ENCODE peak calls at places on chromosomes 5 and 9, in five cellular contexts. M is hepatocyte, O is heart left ventricle, D is fibroblast of lung, Y is H9. Q is an unnamed sample. For H3K4me1, the result is how much of the 10 kb centered on the place peaks cover.

GRCh38 chr5:36889264-36889663 is 12.7 kb downstream of the NIPBL start:
- DNase-seq in M (no peak), O (no peak), D (no peak), Y (no peak), Q (peak)

GRCh38 chr5:32859211-32859641 is 148.1 kb downstream of the NPR3 start:
- DNase-seq in M (no peak), O (no peak), D (peak), Y (no peak), Q (no peak)

GRCh38 chr5:172902497-172903472 is 56.4 kb upstream of the RPL26L1 start:
- DNase-seq in M (peak), O (peak), D (peak), Y (peak), Q (peak)

GRCh38 chr5:169162407-169162806 is 138.5 kb downstream of the SLIT3 start:
- DNase-seq in M (no peak), O (no peak), D (peak), Y (no peak), Q (no peak)

GRCh38 chr5:171336486-171337206 is 27.6 kb downstream of the TLX3 start:
- DNase-seq in M (peak), O (no peak), D (peak), Y (no peak), Q (peak)

GRCh38 chr9:134053401-134053871 is 14.4 kb downstream of the BRD3 start:
- DNase-seq in M (no peak), O (no peak), D (no peak), Y (no peak), Q (peak)

GRCh38 chr5:52283221-52283620 is 504.5 kb upstream of the ITGA1 start:
- DNase-seq in M (peak), O (no peak), D (no peak), Y (no peak), Q (no peak)

GRCh38 chr5:142063878-142064331 is 44.7 kb upstream of the NDFIP1 start:
- DNase-seq in M (peak), O (peak), D (peak), Y (peak), Q (peak)

GRCh38 chr9:112041536-112042243 is 133.4 kb downstream of the SUSD1 start:
- DNase-seq in M (peak), O (peak), D (peak), Y (peak), Q (peak)

GRCh38 chr5:96493189-96493790 is 60.2 kb upstream of the PCSK1 start:
- DNase-seq in M (no peak), O (no peak), D (no peak), Y (no peak), Q (peak)

GRCh38 chr5:168712280-168712924 is 133.2 kb upstream of the PANK3 start:
- DNase-seq in M (peak), O (no peak), D (peak), Y (no peak), Q (peak)

GRCh38 chr9:5876711-5877110 is 14.0 kb upstream of the MLANA start:
- DNase-seq in M (no peak), O (no peak), D (no peak), Y (peak), Q (peak)

GRCh38 chr5:36590513-36591286 is 15.7 kb upstream of the SLC1A3 start:
- DNase-seq in M (no peak), O (no peak), D (no peak), Y (no peak), Q (no peak)

GRCh38 chr5:125463441-125464092 is 717.1 kb upstream of the ZNF608 start:
- DNase-seq in M (no peak), O (no peak), D (peak), Y (no peak), Q (peak)

GRCh38 chr5:177402271-177403043 is 2.0 kb upstream of the PFN3 start:
- DNase-seq in M (peak), O (no peak), D (peak), Y (peak), Q (peak)

GRCh38 chr5:179180061-179180460 is 119.9 kb downstream of the ZNF354C start:
- DNase-seq in M (no peak), O (no peak), D (no peak), Y (no peak), Q (peak)

GRCh38 chr9:6040077-6040476 is 24.7 kb upstream of the RANBP6 start:
- DNase-seq in M (no peak), O (no peak), D (no peak), Y (no peak), Q (no peak)

GRCh38 chr5:1411099-1411498 is 34.1 kb downstream of the SLC6A3 start:
- DNase-seq in M (no peak), O (peak), D (no peak), Y (no peak), Q (no peak)

GRCh38 chr5:1412621-1413020 is 32.6 kb downstream of the SLC6A3 start:
- DNase-seq in M (no peak), O (peak), D (no peak), Y (no peak), Q (no peak)

GRCh38 chr5:1412163-1412562 is 33.1 kb downstream of the SLC6A3 start:
- DNase-seq in M (no peak), O (peak), D (no peak), Y (no peak), Q (no peak)

GRCh38 chr5:1409386-1410110 is 35.7 kb downstream of the SLC6A3 start:
- DNase-seq in M (peak), O (peak), D (peak), Y (peak), Q (peak)

DNA sequence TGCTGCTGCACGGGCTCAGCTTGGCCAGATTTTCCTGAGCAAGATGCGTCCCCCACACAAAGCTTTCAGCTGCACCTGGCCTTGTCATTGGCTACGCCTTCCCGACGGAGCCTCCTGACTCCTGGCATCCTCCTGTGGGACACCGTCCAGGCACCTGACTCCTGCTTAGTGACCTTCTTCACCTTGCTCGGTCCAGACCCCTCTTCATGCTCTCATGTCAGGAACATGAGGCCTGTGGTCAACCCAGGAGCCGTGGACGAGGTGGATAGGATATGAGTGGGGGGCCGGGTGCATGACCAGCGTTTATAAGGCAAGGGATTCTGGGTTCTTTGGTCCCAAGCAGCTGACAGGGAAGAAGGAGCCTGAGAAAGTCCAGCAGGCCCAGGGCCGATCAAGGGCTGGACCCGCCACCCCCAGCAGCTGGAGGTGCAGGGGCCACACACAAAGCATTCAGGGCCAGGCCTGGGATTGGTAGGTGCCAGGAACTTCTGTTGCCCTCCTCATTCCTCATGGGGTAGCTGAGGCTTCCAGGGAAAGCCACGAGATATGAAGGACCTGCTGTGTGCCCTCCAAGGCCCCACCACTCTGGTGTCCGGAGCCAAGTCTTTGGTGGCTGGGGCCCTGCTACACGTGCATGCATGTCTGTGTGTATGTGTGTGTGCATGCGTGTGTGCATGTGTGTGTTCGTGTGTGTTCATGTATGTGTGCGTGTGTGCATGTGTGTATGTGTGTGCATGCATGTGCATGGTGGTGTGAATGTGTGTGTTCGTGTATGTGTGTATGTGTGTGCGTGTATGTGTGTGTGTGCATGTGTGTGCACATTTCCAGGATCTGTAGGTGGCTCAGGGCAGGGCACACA is 34.9 kb downstream of the SLC6A3 start:
- DNase-seq in M (no peak), O (peak), D (no peak), Y (no peak), Q (no peak)
- H3K4me1 ChIP-seq in M (under half), O (under half), D (under half), Y (under half), Q (under half)

DNA sequence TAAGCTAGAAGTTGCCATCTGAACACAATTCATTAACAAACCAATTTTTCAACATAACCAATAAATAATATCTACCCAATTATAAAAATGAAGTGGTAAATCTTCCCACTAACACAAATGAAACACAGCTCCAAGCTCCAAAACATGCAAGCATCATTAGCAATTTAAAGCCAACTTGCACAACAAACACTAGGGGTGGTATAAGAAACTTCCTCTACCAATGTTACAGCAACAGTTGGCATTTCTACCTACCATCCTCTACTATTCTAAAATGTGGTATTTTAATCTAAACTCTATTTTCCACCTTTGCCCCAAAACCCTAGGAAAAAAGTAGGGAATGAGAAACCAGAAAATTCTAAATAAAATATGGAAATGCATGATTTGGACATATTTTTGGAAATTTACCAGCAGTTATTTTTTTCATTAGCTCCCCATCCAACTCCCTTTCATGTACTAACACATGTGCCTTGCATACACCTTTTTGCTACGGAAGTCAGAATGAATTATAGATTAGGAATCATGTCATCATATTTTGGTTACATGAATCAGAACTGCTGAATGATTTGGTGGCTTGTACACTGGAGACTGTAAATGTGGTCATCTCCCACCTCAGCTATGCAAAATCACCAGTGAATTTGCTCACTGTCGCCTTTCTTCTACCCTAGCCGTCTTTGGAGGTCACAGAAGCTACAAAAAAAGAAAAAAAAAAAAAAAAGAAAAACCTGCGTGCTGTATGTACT is 4.1 kb downstream of the NR6A1 start:
- DNase-seq in M (no peak), O (no peak), D (no peak), Y (no peak), Q (peak)
- TF ChIP-seq CTCF in M (no peak), O (no peak), D (no peak), Y (peak), Q (peak)

DNA sequence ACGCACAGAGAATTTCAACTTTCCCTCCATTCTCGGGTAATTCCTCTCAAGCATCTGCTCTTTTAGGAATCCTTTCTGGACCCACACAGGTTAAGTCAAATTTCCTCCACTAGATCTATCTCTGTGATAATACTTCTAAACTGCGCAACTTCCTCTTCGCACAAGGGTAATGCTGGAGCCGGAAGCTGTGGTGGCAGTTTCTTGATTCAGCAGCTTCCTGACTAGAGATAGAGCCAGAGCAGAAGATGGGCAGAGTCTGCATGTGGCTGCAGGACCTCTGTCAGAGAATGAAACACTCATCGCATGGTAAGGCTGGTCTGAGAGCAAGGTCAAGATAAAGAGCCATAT is 11.1 kb upstream of the CDC42SE2 start:
- DNase-seq in M (no peak), O (peak), D (no peak), Y (no peak), Q (no peak)
- H3K4me1 ChIP-seq in M (under half), O (under half), D (under half), Y (under half), Q (under half)

GRCh38 chr9:110337727-110338522 is at the start of gene TXNDC8:
- DNase-seq in M (no peak), O (no peak), D (peak), Y (no peak), Q (peak)

GRCh38 chr9:110334871-110335270 is 2.8 kb downstream of the TXNDC8 start:
- DNase-seq in M (no peak), O (no peak), D (no peak), Y (no peak), Q (no peak)

GRCh38 chr9:110343537-110343936 is 5.9 kb upstream of the TXNDC8 start:
- DNase-seq in M (no peak), O (no peak), D (no peak), Y (no peak), Q (no peak)

GRCh38 chr9:110340306-110340705 is 2.6 kb upstream of the TXNDC8 start:
- DNase-seq in M (no peak), O (no peak), D (peak), Y (peak), Q (peak)
- TF ChIP-seq CTCF in M (peak), O (no peak), D (peak), Y (peak), Q (peak)

DNA sequence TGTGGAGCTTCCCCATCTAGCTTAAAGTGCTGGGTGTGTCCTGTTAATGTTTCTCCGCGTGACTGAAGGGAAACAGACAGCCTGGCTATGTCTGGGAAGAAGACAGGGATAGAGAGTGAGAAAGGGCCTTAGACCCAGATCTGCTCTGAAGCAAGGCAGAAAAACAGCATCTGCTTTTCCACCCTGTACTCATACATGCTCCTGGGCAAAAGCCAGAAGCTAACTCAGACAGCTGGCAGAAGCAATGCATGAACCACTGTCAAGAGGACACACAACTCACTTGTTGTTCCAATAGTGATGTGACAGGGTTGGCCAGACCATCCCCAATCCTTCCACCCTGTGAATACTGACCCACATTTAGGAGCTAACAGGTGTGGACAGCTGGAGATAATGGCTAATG is 63.3 kb downstream of the DPYSL3 start:
- DNase-seq in M (peak), O (peak), D (no peak), Y (no peak), Q (no peak)
- H3K4me1 ChIP-seq in M (under half), O (half or more), D (under half), Y (under half), Q (under half)

DNA sequence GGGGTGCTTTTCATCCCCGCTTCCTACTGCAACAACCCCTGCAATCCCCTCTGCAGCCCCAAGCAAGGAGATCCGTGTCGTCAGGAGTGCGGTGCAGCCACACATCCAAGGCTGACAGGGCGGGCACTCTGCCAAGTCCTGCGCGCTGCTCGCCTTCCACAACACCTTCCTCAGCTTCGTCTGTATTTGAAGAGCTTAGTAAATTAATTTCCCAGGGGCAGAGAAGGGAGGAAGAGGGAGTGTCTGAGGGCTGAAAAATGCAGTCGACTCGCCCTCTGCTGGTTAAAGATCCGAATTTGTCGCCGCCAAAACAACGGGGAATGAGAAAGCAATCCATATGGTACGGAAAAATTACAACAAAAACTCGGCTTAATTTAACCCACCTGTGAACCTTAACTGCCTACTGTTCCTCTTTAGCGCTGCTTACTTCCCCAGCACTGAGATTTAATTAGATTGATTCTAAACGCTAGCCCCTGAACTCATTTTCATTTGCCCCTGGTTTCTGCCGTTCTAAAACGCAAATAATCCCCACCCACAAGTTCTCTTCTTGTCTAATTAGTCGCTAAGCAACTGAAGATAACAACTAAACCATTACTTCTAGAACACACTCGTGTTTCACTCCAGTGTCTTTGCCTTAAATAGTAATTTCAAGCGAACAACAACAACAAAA is 10.9 kb upstream of the PCDHB1 start:
- DNase-seq in M (peak), O (peak), D (no peak), Y (peak), Q (peak)
- TF ChIP-seq CTCF in M (peak), O (no peak), D (peak), Y (peak), Q (peak)

GRCh38 chr9:37290366-37290765 is 132.1 kb upstream of the GRHPR start:
- DNase-seq in M (no peak), O (no peak), D (no peak), Y (no peak), Q (no peak)

GRCh38 chr9:37286530-37287175 is 135.8 kb upstream of the GRHPR start:
- DNase-seq in M (no peak), O (no peak), D (no peak), Y (no peak), Q (no peak)

GRCh38 chr9:37289631-37290030 is 132.9 kb upstream of the GRHPR start:
- DNase-seq in M (no peak), O (no peak), D (no peak), Y (no peak), Q (no peak)

GRCh38 chr9:37284631-37285030 is 137.9 kb upstream of the GRHPR start:
- DNase-seq in M (no peak), O (no peak), D (no peak), Y (no peak), Q (no peak)

GRCh38 chr9:37287317-37287716 is 135.2 kb upstream of the GRHPR start:
- DNase-seq in M (no peak), O (no peak), D (no peak), Y (no peak), Q (no peak)
- H3K4me1 ChIP-seq in M (under half), O (under half), D (under half), Y (under half), Q (under half)